ENCODE peak calls at places on chromosomes 13 and 19, in six cellular contexts. I is Karpas-422; G is tibial nerve; A is heart right ventricle; V is CD4-positive, CD25-positive, alpha-beta regulatory T cell; W is uterus. K is an unnamed sample. For H3K4me1 and H3K9me3, the result is how much of the 10 kb centered on the place peaks cover.

GRCh38 chr19:51469162-51469561 is 9.2 kb upstream of the CEACAM18 start:
- DNase-seq in G (no peak), W (no peak), A (no peak), I (no peak), V (no peak), K (no peak)

GRCh38 chr19:21750586-21751128 is 16.7 kb downstream of the ZNF100 start:
- DNase-seq in G (no peak), I (no peak), W (no peak), V (no peak), A (no peak), K (no peak)

GRCh38 chr19:33156354-33156753 is 24.4 kb downstream of the WDR88 start:
- DNase-seq in I (no peak), A (no peak), G (no peak), W (no peak), V (no peak), K (no peak)

GRCh38 chr13:37905736-37906135 is 36.2 kb upstream of the TRPC4 start:
- DNase-seq in A (no peak), V (no peak), W (no peak), I (no peak), G (no peak), K (no peak)

GRCh38 chr19:21848706-21849105 is 12.7 kb upstream of the ZNF43 start:
- DNase-seq in A (no peak), I (no peak), W (no peak), G (no peak), V (no peak), K (no peak)

GRCh38 chr13:41680900-41681299 is 223.6 kb downstream of the RGCC start:
- DNase-seq in I (no peak), A (no peak), V (no peak), W (no peak), G (no peak), K (no peak)

GRCh38 chr13:112943309-112944125 is 25.5 kb upstream of the MCF2L start:
- DNase-seq in I (no peak), A (peak), W (no peak), V (peak), G (no peak), K (peak)

GRCh38 chr19:58181902-58182576 is 822 bp upstream of the ZNF274 start:
- DNase-seq in A (peak), G (peak), V (peak), W (no peak), I (peak), K (no peak)

GRCh38 chr19:34502582-34503545 is 21.3 kb downstream of the WTIP start:
- DNase-seq in G (no peak), W (no peak), A (no peak), V (no peak), I (no peak), K (peak)

GRCh38 chr19:4278926-4279529 is at the start of gene SHD:
- DNase-seq in V (no peak), W (no peak), G (no peak), A (no peak), I (peak), K (no peak)

GRCh38 chr13:59658736-59659330 is 504.9 kb downstream of the DIAPH3 start:
- DNase-seq in W (no peak), I (no peak), G (no peak), V (no peak), A (no peak), K (no peak)

GRCh38 chr19:13262450-13262849 is 112.2 kb downstream of the IER2 start:
- DNase-seq in A (no peak), I (peak), W (peak), V (peak), G (no peak), K (no peak)

GRCh38 chr13:86737334-86737932 is 933.7 kb upstream of the SLITRK5 start:
- DNase-seq in I (no peak), A (no peak), W (no peak), V (no peak), G (no peak), K (no peak)

GRCh38 chr19:31625056-31625455 is 275.8 kb upstream of the TSHZ3 start:
- DNase-seq in W (no peak), G (no peak), V (no peak), A (no peak), I (no peak), K (no peak)

GRCh38 chr19:39926170-39926755 is 8.2 kb downstream of the FCGBP start:
- DNase-seq in A (no peak), I (no peak), V (no peak), W (no peak), G (no peak), K (no peak)

GRCh38 chr19:38266070-38266469 is 1.7 kb downstream of the SPINT2 start:
- DNase-seq in W (no peak), V (no peak), G (no peak), A (no peak), I (no peak), K (no peak)

GRCh38 chr19:12112701-12113100 is 27.4 kb downstream of the ZNF20 start:
- DNase-seq in I (peak), V (no peak), A (no peak), W (no peak), G (no peak), K (no peak)

GRCh38 chr13:110961959-110962358 is 47.1 kb upstream of the ANKRD10 start:
- DNase-seq in W (no peak), V (no peak), G (no peak), A (no peak), I (no peak), K (no peak)

GRCh38 chr13:111657013-111657412 is 336.6 kb downstream of the TEX29 start:
- DNase-seq in I (no peak), A (no peak), G (no peak), W (no peak), V (no peak), K (no peak)

GRCh38 chr19:41144403-41144802 is 30.2 kb downstream of the CYP2F1 start:
- DNase-seq in W (peak), G (peak), V (peak), A (peak), I (peak), K (no peak)

GRCh38 chr13:99812611-99813010 is 159.0 kb downstream of the ZIC5 start:
- DNase-seq in I (no peak), G (no peak), W (no peak), A (no peak), V (no peak), K (no peak)

GRCh38 chr19:38425810-38426466 is at the start of gene RASGRP4:
- DNase-seq in W (no peak), V (peak), I (no peak), G (no peak), A (peak), K (no peak)

GRCh38 chr13:24925318-24926231 is 161.6 kb downstream of the RNF17 start:
- DNase-seq in V (no peak), I (no peak), A (no peak), G (no peak), W (no peak), K (no peak)

DNA sequence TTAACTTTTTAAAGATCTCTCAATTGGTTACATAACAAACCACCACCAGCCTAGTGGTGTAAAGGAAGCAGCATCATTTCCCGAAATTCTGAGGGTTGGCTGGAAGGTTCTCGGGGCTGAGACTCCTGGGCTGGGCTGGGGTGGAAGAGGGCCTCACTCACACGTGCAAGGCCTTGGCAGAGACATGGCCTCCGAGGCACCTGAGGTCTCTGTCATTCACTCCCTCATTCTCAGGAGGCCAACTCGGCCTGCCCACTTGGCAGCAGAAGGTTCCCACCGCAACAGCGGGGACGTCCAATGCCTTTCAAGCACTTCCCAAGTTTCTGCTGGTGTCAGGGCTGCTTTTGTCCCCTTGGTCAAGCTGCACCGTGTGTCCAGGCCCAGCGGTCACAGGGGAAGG is 18.6 kb upstream of the RASA3 start:
- DNase-seq in I (no peak), W (no peak), A (no peak), G (no peak), V (no peak), K (no peak)
- H3K4me1 ChIP-seq in I (under half), W (under half), A (under half), G (under half), V (half or more), K (under half)

GRCh38 chr19:46615966-46616365 is 8.9 kb downstream of the PTGIR start:
- DNase-seq in V (no peak), G (no peak), A (no peak), I (no peak), W (no peak), K (no peak)
- H3K27ac ChIP-seq in V (no peak), G (no peak), A (no peak), I (no peak), W (no peak), K (no peak)

GRCh38 chr19:44180968-44181367 is 16.1 kb downstream of the ZNF226 start:
- DNase-seq in I (no peak), G (no peak), V (no peak), A (no peak), W (no peak), K (no peak)
- H3K9me3 ChIP-seq in I (under half), G (under half), V (half or more), A (half or more), W (under half), K (half or more)

GRCh38 chr13:26025771-26026170 is 26.0 kb downstream of the SHISA2 start:
- DNase-seq in I (no peak), G (no peak), W (no peak), V (no peak), A (no peak), K (no peak)

GRCh38 chr13:26024558-26024957 is 27.3 kb downstream of the SHISA2 start:
- DNase-seq in I (no peak), W (no peak), A (no peak), V (no peak), G (no peak), K (no peak)

GRCh38 chr13:26022538-26023292 is 29.1 kb downstream of the SHISA2 start:
- DNase-seq in V (no peak), I (no peak), W (no peak), G (no peak), A (peak), K (no peak)

GRCh38 chr13:26026211-26026610 is 25.6 kb downstream of the SHISA2 start:
- DNase-seq in W (no peak), I (no peak), A (no peak), G (no peak), V (no peak), K (no peak)

GRCh38 chr13:26025196-26025595 is 26.6 kb downstream of the SHISA2 start:
- DNase-seq in I (no peak), G (no peak), W (no peak), V (no peak), A (no peak), K (no peak)
- H3K4me1 ChIP-seq in I (under half), G (under half), W (under half), V (under half), A (under half), K (under half)

GRCh38 chr13:95176611-95177259 is 124.5 kb downstream of the ABCC4 start:
- DNase-seq in I (no peak), W (no peak), V (peak), A (no peak), G (no peak), K (no peak)

GRCh38 chr13:95181586-95181985 is 119.7 kb downstream of the ABCC4 start:
- DNase-seq in G (no peak), V (no peak), W (no peak), A (no peak), I (no peak), K (no peak)

GRCh38 chr13:95184317-95184716 is 116.9 kb downstream of the ABCC4 start:
- DNase-seq in V (peak), G (no peak), W (no peak), I (no peak), A (no peak), K (no peak)

GRCh38 chr13:95182570-95183285 is 118.5 kb downstream of the ABCC4 start:
- DNase-seq in W (no peak), G (no peak), A (no peak), I (no peak), V (no peak), K (no peak)

GRCh38 chr13:95180513-95181245 is 120.6 kb downstream of the ABCC4 start:
- DNase-seq in W (no peak), A (no peak), V (no peak), G (no peak), I (no peak), K (no peak)
- H3K27ac ChIP-seq in W (no peak), A (no peak), V (no peak), G (no peak), I (no peak), K (no peak)

DNA sequence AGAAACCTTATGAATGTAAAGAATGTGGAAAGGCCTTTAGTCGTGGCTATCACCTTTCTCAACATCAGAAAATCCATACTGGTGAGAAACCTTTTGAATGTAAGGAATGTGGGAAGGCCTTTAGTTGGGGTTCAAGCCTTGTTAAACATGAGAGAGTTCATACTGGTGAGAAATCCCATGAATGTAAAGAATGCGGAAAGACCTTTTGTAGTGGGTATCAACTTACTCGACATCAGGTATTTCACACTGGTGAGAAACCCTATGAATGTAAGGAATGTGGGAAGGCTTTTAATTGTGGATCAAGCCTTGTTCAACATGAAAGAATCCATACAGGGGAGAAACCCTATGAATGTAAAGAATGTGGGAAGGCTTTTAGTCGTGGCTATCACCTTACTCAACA is 20.8 kb downstream of the ZNF283 start:
- DNase-seq in G (no peak), V (no peak), A (no peak), W (no peak), I (no peak), K (no peak)
- H3K9me3 ChIP-seq in G (under half), V (half or more), A (half or more), W (under half), I (half or more), K (half or more)

DNA sequence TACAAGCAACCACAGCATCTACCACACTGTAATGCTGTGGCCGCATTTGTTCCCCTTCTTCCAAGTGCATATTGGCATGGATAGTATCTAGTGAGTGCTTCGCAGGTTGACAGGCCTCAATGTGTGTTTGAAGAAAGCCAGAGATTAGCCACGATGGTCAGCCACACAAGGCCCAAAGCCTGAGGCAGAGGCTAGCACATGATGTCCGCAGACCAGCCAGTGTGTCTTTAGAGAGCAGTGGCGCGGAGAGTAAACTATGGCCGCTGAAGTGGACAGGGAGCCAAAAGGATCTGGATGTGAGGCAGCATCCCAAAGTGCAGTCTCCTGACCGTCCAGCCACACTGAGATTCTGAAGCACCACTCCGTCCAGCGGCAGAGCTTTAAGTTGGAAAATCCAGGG is 36.0 kb downstream of the BRD4 start:
- DNase-seq in G (no peak), V (no peak), I (no peak), W (no peak), A (peak), K (no peak)
- H3K4me1 ChIP-seq in G (half or more), V (half or more), I (half or more), W (under half), A (half or more), K (half or more)

K was measured in ascending aorta.